ENCODE peak calls at places on chromosomes 7 and 10, in seven cellular contexts. One of them, this sample, is unnamed.

GRCh38 chr7:47477191-47478016 is 104.5 kb downstream of the TNS3 start:
- DNase-seq in neural progenitor cell: no peak
- DNase-seq in AG10803: no peak
- DNase-seq in upper lobe of right lung: no peak
- DNase-seq in coronary artery: no peak
- DNase-seq in brain microvascular endothelial cell: no peak
- DNase-seq in astrocyte of the spinal cord: no peak
- DNase-seq in this sample: no peak

GRCh38 chr7:40899151-40899550 is 764.3 kb downstream of the SUGCT start:
- DNase-seq in neural progenitor cell: no peak
- DNase-seq in AG10803: no peak
- DNase-seq in upper lobe of right lung: no peak
- DNase-seq in coronary artery: no peak
- DNase-seq in brain microvascular endothelial cell: no peak
- DNase-seq in astrocyte of the spinal cord: no peak
- DNase-seq in this sample: no peak

GRCh38 chr7:101420436-101420835 is 57.8 kb downstream of the COL26A1 start:
- DNase-seq in neural progenitor cell: peak
- DNase-seq in AG10803: no peak
- DNase-seq in upper lobe of right lung: no peak
- DNase-seq in coronary artery: no peak
- DNase-seq in brain microvascular endothelial cell: no peak
- DNase-seq in astrocyte of the spinal cord: no peak
- DNase-seq in this sample: no peak

GRCh38 chr7:7385421-7385820 is 150.3 kb downstream of the COL28A1 start:
- DNase-seq in neural progenitor cell: no peak
- DNase-seq in AG10803: no peak
- DNase-seq in upper lobe of right lung: no peak
- DNase-seq in coronary artery: no peak
- DNase-seq in brain microvascular endothelial cell: no peak
- DNase-seq in astrocyte of the spinal cord: no peak
- DNase-seq in this sample: no peak

GRCh38 chr10:78515037-78515872 is 481.6 kb downstream of the RPS24 start:
- DNase-seq in neural progenitor cell: no peak
- DNase-seq in AG10803: peak
- DNase-seq in upper lobe of right lung: no peak
- DNase-seq in coronary artery: peak
- DNase-seq in brain microvascular endothelial cell: no peak
- DNase-seq in astrocyte of the spinal cord: no peak
- DNase-seq in this sample: peak

GRCh38 chr7:133298080-133298479 is 45.2 kb downstream of the EXOC4 start:
- DNase-seq in neural progenitor cell: no peak
- DNase-seq in AG10803: no peak
- DNase-seq in upper lobe of right lung: no peak
- DNase-seq in coronary artery: no peak
- DNase-seq in brain microvascular endothelial cell: no peak
- DNase-seq in astrocyte of the spinal cord: no peak
- DNase-seq in this sample: no peak

GRCh38 chr10:69807696-69808095 is 6.0 kb downstream of the COL13A1 start:
- DNase-seq in neural progenitor cell: no peak
- DNase-seq in AG10803: peak
- DNase-seq in upper lobe of right lung: no peak
- DNase-seq in coronary artery: no peak
- DNase-seq in brain microvascular endothelial cell: peak
- DNase-seq in astrocyte of the spinal cord: peak
- DNase-seq in this sample: no peak

GRCh38 chr7:129258649-129259389 is 34.0 kb downstream of the AHCYL2 start:
- DNase-seq in neural progenitor cell: peak
- DNase-seq in AG10803: no peak
- DNase-seq in upper lobe of right lung: no peak
- DNase-seq in coronary artery: no peak
- DNase-seq in brain microvascular endothelial cell: no peak
- DNase-seq in astrocyte of the spinal cord: peak
- DNase-seq in this sample: no peak

GRCh38 chr7:74429153-74429747 is 24.5 kb upstream of the GTF2IRD1 start:
- DNase-seq in neural progenitor cell: peak
- DNase-seq in AG10803: peak
- DNase-seq in upper lobe of right lung: no peak
- DNase-seq in coronary artery: no peak
- DNase-seq in brain microvascular endothelial cell: peak
- DNase-seq in astrocyte of the spinal cord: peak
- DNase-seq in this sample: no peak

GRCh38 chr7:76356823-76357222 is 2.0 kb downstream of the YWHAG start:
- DNase-seq in neural progenitor cell: peak
- DNase-seq in AG10803: no peak
- DNase-seq in upper lobe of right lung: no peak
- DNase-seq in coronary artery: no peak
- DNase-seq in brain microvascular endothelial cell: no peak
- DNase-seq in astrocyte of the spinal cord: peak
- DNase-seq in this sample: no peak
- TF ChIP-seq CTCF in neural progenitor cell: no peak
- TF ChIP-seq CTCF in AG10803: no peak
- TF ChIP-seq CTCF in upper lobe of right lung: no peak
- TF ChIP-seq CTCF in coronary artery: no peak
- TF ChIP-seq CTCF in brain microvascular endothelial cell: peak
- TF ChIP-seq CTCF in astrocyte of the spinal cord: no peak
- TF ChIP-seq CTCF in this sample: no peak

GRCh38 chr7:155545348-155545747 is 1.0 kb downstream of the CNPY1 start:
- DNase-seq in neural progenitor cell: no peak
- DNase-seq in AG10803: no peak
- DNase-seq in upper lobe of right lung: no peak
- DNase-seq in coronary artery: no peak
- DNase-seq in brain microvascular endothelial cell: no peak
- DNase-seq in astrocyte of the spinal cord: no peak
- DNase-seq in this sample: no peak
- TF ChIP-seq CTCF in neural progenitor cell: peak
- TF ChIP-seq CTCF in AG10803: no peak
- TF ChIP-seq CTCF in upper lobe of right lung: no peak
- TF ChIP-seq CTCF in coronary artery: no peak
- TF ChIP-seq CTCF in brain microvascular endothelial cell: peak
- TF ChIP-seq CTCF in astrocyte of the spinal cord: no peak
- TF ChIP-seq CTCF in this sample: no peak

GRCh38 chr7:31487071-31487470 is 26.8 kb upstream of the ITPRID1 start:
- DNase-seq in neural progenitor cell: no peak
- DNase-seq in AG10803: no peak
- DNase-seq in upper lobe of right lung: no peak
- DNase-seq in coronary artery: no peak
- DNase-seq in brain microvascular endothelial cell: no peak
- DNase-seq in astrocyte of the spinal cord: no peak
- DNase-seq in this sample: no peak
- TF ChIP-seq CTCF in neural progenitor cell: no peak
- TF ChIP-seq CTCF in AG10803: no peak
- TF ChIP-seq CTCF in upper lobe of right lung: no peak
- TF ChIP-seq CTCF in coronary artery: no peak
- TF ChIP-seq CTCF in brain microvascular endothelial cell: no peak
- TF ChIP-seq CTCF in astrocyte of the spinal cord: no peak
- TF ChIP-seq CTCF in this sample: no peak

GRCh38 chr10:4229106-4229505 is 444.1 kb upstream of the KLF6 start:
- DNase-seq in neural progenitor cell: no peak
- DNase-seq in AG10803: no peak
- DNase-seq in upper lobe of right lung: no peak
- DNase-seq in coronary artery: no peak
- DNase-seq in brain microvascular endothelial cell: no peak
- DNase-seq in astrocyte of the spinal cord: no peak
- DNase-seq in this sample: no peak

GRCh38 chr10:4231439-4231838 is 446.4 kb upstream of the KLF6 start:
- DNase-seq in neural progenitor cell: no peak
- DNase-seq in AG10803: no peak
- DNase-seq in upper lobe of right lung: no peak
- DNase-seq in coronary artery: no peak
- DNase-seq in brain microvascular endothelial cell: no peak
- DNase-seq in astrocyte of the spinal cord: no peak
- DNase-seq in this sample: no peak

DNA sequence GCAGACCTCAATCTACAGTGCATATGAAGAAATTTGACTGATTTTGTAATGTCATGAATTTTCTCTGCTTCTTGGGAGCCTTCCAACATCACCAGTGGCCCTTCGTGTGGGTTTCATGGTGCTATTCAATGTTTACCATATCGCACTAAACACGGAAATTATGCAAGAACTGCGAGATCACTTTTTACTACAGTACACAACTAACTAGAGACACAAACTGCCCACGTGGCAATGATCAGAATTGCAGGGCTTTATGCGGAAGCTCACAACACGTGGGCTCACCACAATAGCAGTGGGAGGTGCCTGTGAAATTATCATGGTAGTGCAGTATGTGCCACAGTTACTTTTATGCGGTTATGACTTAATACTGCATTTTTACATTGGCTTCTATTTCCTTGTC is 449.7 kb upstream of the KLF6 start:
- DNase-seq in neural progenitor cell: no peak
- DNase-seq in AG10803: no peak
- DNase-seq in upper lobe of right lung: no peak
- DNase-seq in coronary artery: no peak
- DNase-seq in brain microvascular endothelial cell: no peak
- DNase-seq in astrocyte of the spinal cord: no peak
- DNase-seq in this sample: no peak
- TF ChIP-seq CTCF in neural progenitor cell: no peak
- TF ChIP-seq CTCF in AG10803: no peak
- TF ChIP-seq CTCF in upper lobe of right lung: peak
- TF ChIP-seq CTCF in coronary artery: no peak
- TF ChIP-seq CTCF in brain microvascular endothelial cell: peak
- TF ChIP-seq CTCF in astrocyte of the spinal cord: no peak
- TF ChIP-seq CTCF in this sample: no peak

GRCh38 chr7:127550247-127550646 is 35.1 kb downstream of the GCC1 start:
- DNase-seq in neural progenitor cell: no peak
- DNase-seq in AG10803: no peak
- DNase-seq in upper lobe of right lung: no peak
- DNase-seq in coronary artery: no peak
- DNase-seq in brain microvascular endothelial cell: no peak
- DNase-seq in astrocyte of the spinal cord: no peak
- DNase-seq in this sample: no peak
- TF ChIP-seq CTCF in neural progenitor cell: peak
- TF ChIP-seq CTCF in AG10803: peak
- TF ChIP-seq CTCF in upper lobe of right lung: no peak
- TF ChIP-seq CTCF in coronary artery: no peak
- TF ChIP-seq CTCF in brain microvascular endothelial cell: peak
- TF ChIP-seq CTCF in astrocyte of the spinal cord: peak
- TF ChIP-seq CTCF in this sample: peak